ENCODE peak calls at places on chromosomes 16 and 17, in four cellular contexts. U is CD4-positive, alpha-beta T cell; H is psoas muscle; V is lower leg skin. Z is an unnamed sample.

GRCh38 chr16:2194852-2195315 is 1.5 kb downstream of the CASKIN1 start:
- DNase-seq in H (no peak), U (peak; percentile 36), V (no peak), Z (no peak)

GRCh38 chr17:45341389-45342158 is 24.8 kb upstream of the MAP3K14 start:
- DNase-seq in U (no peak), V (no peak), H (peak; percentile 72), Z (peak; percentile 28)

GRCh38 chr17:45688353-45688752 is 95.8 kb upstream of the CRHR1 start:
- DNase-seq in V (no peak), H (no peak), U (no peak), Z (no peak)

GRCh38 chr16:83968483-83968865 is 430 bp downstream of the NECAB2 start:
- DNase-seq in H (no peak), U (no peak), V (no peak), Z (no peak)

GRCh38 chr17:54754560-54754959 is 146.1 kb upstream of the TOM1L1 start:
- DNase-seq in V (no peak), U (no peak), H (no peak), Z (no peak)

GRCh38 chr17:76000016-76000754 is 470 bp upstream of the CDK3 start:
- DNase-seq in U (peak; percentile 53), H (no peak), V (no peak), Z (no peak)

GRCh38 chr16:49457196-49457595 is 83.6 kb downstream of the C16orf78 start:
- DNase-seq in H (no peak), U (no peak), V (no peak), Z (no peak)

GRCh38 chr16:35193956-35194355 is 1734.5 kb downstream of the TP53TG3F start:
- DNase-seq in H (no peak), V (no peak), U (no peak), Z (no peak)

GRCh38 chr17:41891135-41892065 is 26.2 kb upstream of the KLHL11 start:
- DNase-seq in V (no peak), H (no peak), U (no peak), Z (no peak)

GRCh38 chr16:12214509-12214908 is 238.0 kb downstream of the SNX29 start:
- DNase-seq in H (no peak), V (no peak), U (no peak), Z (no peak)

GRCh38 chr17:58052951-58053715 is 30.1 kb upstream of the DYNLL2 start:
- DNase-seq in V (no peak), U (no peak), H (no peak), Z (no peak)

GRCh38 chr16:11252482-11252931 is 3.5 kb downstream of the SOCS1 start:
- DNase-seq in H (no peak), U (no peak), V (no peak), Z (no peak)

GRCh38 chr17:77354721-77355455 is 214.1 kb downstream of the SEC14L1 start:
- DNase-seq in U (no peak), H (peak; percentile 84), V (peak; percentile 59), Z (no peak)

GRCh38 chr16:642189-643049 is 791 bp downstream of the MCRIP2 start:
- DNase-seq in V (no peak), U (no peak), H (peak; percentile 69), Z (no peak)

GRCh38 chr17:35242158-35242804 is 591 bp upstream of the SLFN5 start:
- DNase-seq in V (peak; percentile 55), H (peak; percentile 59), U (peak; percentile 73), Z (no peak)

GRCh38 chr17:8696951-8697745 is 47.5 kb downstream of the CCDC42 start:
- DNase-seq in H (no peak), V (no peak), U (no peak), Z (no peak)

GRCh38 chr17:72614871-72615626 is 477.4 kb downstream of the SLC39A11 start:
- DNase-seq in V (no peak), H (no peak), U (no peak), Z (no peak)

DNA sequence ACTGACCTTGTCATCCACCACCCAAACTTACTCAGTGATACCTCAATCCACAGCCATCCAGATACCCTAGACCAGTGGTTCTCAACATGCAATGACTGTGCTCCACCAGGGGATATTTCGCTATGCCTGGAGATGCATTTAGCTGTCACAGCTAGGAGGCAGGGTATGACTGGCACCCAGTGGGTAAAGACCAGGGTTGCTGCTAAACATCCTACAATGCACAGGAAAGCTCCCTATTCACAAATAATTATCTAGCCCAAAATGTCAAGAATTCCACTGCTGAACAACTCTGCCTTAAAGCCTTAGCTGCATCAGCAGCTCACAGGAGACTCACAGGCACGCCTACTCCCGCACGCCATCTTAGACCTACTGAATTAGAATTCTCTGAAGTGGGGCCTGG is 212.6 kb downstream of the GRIN2A start:
- DNase-seq in H (no peak), U (no peak), V (no peak), Z (no peak)
- TF ChIP-seq CTCF in H (no peak), U (no peak), V (no peak), Z (no peak)

GRCh38 chr16:4415538-4416199 is 727 bp downstream of the CORO7 start:
- DNase-seq in U (peak; percentile 54), H (peak; percentile 47), V (no peak), Z (no peak)

GRCh38 chr16:4419402-4419801 is 3.0 kb upstream of the CORO7 start:
- DNase-seq in U (no peak), H (no peak), V (no peak), Z (no peak)

GRCh38 chr16:4412854-4413253 is 3.5 kb downstream of the CORO7 start:
- DNase-seq in U (no peak), V (no peak), H (no peak), Z (no peak)

GRCh38 chr16:4414187-4414909 is 2.0 kb downstream of the CORO7 start:
- DNase-seq in V (no peak), U (peak; percentile 72), H (no peak), Z (no peak)

GRCh38 chr16:4416200-4417032 is at the start of gene CORO7:
- DNase-seq in U (peak; percentile 99), H (peak; percentile 97), V (peak; percentile 95), Z (no peak)
- TF ChIP-seq CTCF in U (no peak), H (no peak), V (no peak), Z (no peak)

GRCh38 chr17:65554568-65555223 is 6.8 kb downstream of the AXIN2 start:
- DNase-seq in U (no peak), H (no peak), V (no peak), Z (no peak)
- TF ChIP-seq CTCF in U (no peak), H (peak; percentile 19), V (no peak), Z (no peak)

GRCh38 chr17:19614900-19615299 is 33.7 kb upstream of the ALDH3A2 start:
- DNase-seq in H (no peak), V (no peak), U (no peak), Z (no peak)
- TF ChIP-seq CTCF in H (no peak), V (no peak), U (no peak), Z (no peak)

GRCh38 chr16:77564791-77565390 is 130.1 kb upstream of the ADAMTS18 start:
- DNase-seq in H (no peak), U (no peak), V (no peak), Z (no peak)
- TF ChIP-seq CTCF in H (no peak), U (no peak), V (no peak), Z (no peak)

GRCh38 chr16:64983983-64984382 is 137.9 kb downstream of the CDH11 start:
- DNase-seq in U (no peak), V (no peak), H (no peak), Z (peak; percentile 25)
- TF ChIP-seq CTCF in U (no peak), V (no peak), H (peak; percentile 26), Z (no peak)

GRCh38 chr16:68235882-68236803 is at the start of gene ESRP2:
- DNase-seq in V (peak; percentile 74), U (no peak), H (peak; percentile 36), Z (peak; percentile 69)

GRCh38 chr16:68233835-68234187 is 2.1 kb downstream of the ESRP2 start:
- DNase-seq in H (no peak), V (no peak), U (no peak), Z (no peak)

GRCh38 chr16:68234188-68235104 is 1.5 kb downstream of the ESRP2 start:
- DNase-seq in H (no peak), V (peak; percentile 68), U (no peak), Z (peak; percentile 45)

GRCh38 chr16:68236804-68237242 is 896 bp upstream of the ESRP2 start:
- DNase-seq in V (no peak), U (no peak), H (no peak), Z (no peak)

GRCh38 chr16:68235105-68235881 is 634 bp downstream of the ESRP2 start:
- DNase-seq in H (peak; percentile 30), V (no peak), U (no peak), Z (no peak)
- TF ChIP-seq CTCF in H (no peak), V (no peak), U (no peak), Z (peak; percentile 34)

Z was measured in keratinocyte.